ENCODE peak calls at places on chromosomes 4 and X, in four cellular contexts. One of them, this sample, is unnamed.

GRCh38 chr4:86627736-86628135 is 33.6 kb downstream of the PTPN13 start:
- DNase-seq in GM12878: no peak
- DNase-seq in HepG2: no peak
- DNase-seq in K562: no peak
- DNase-seq in this sample: no peak

GRCh38 chr4:187608001-187608421 is 387.6 kb upstream of the ZFP42 start:
- DNase-seq in GM12878: no peak
- DNase-seq in HepG2: no peak
- DNase-seq in K562: no peak
- DNase-seq in this sample: no peak

GRCh38 chrX:12610079-12610478 is 181.1 kb upstream of the PRPS2 start:
- DNase-seq in GM12878: no peak
- DNase-seq in HepG2: no peak
- DNase-seq in K562: no peak
- DNase-seq in this sample: no peak

GRCh38 chr4:23884261-23884660 is 5.6 kb downstream of the PPARGC1A start:
- DNase-seq in K562: no peak
- DNase-seq in HepG2: no peak
- DNase-seq in GM12878: no peak
- DNase-seq in this sample: no peak

GRCh38 chrX:20663287-20663686 is 396.6 kb upstream of the RPS6KA3 start:
- DNase-seq in HepG2: no peak
- DNase-seq in K562: no peak
- DNase-seq in GM12878: no peak
- DNase-seq in this sample: no peak

GRCh38 chr4:13920111-13920875 is 292.8 kb upstream of the BOD1L1 start:
- DNase-seq in HepG2: no peak
- DNase-seq in GM12878: no peak
- DNase-seq in K562: no peak
- DNase-seq in this sample: no peak

GRCh38 chrX:10296581-10296980 is 139.8 kb downstream of the CLCN4 start:
- DNase-seq in GM12878: no peak
- DNase-seq in K562: no peak
- DNase-seq in HepG2: no peak
- DNase-seq in this sample: no peak

GRCh38 chr4:38488891-38489861 is 174.8 kb upstream of the KLF3 start:
- DNase-seq in K562: no peak
- DNase-seq in GM12878: no peak
- DNase-seq in HepG2: no peak
- DNase-seq in this sample: peak; percentile 37

GRCh38 chrX:119488749-119489148 is 20.5 kb downstream of the SLC25A5 start:
- DNase-seq in GM12878: no peak
- DNase-seq in K562: peak; percentile 50
- DNase-seq in HepG2: peak; percentile 27
- DNase-seq in this sample: peak; percentile 36

GRCh38 chr4:41104155-41104554 is 110.2 kb downstream of the APBB2 start:
- DNase-seq in K562: no peak
- DNase-seq in HepG2: no peak
- DNase-seq in GM12878: no peak
- DNase-seq in this sample: no peak

GRCh38 chr4:81466841-81467671 is 4.7 kb downstream of the RASGEF1B start:
- DNase-seq in HepG2: peak; percentile 56
- DNase-seq in K562: peak; percentile 82
- DNase-seq in GM12878: peak; percentile 11
- DNase-seq in this sample: peak; percentile 72

GRCh38 chr4:59307609-59308008 is 1892.5 kb upstream of the ADGRL3 start:
- DNase-seq in GM12878: no peak
- DNase-seq in K562: no peak
- DNase-seq in HepG2: no peak
- DNase-seq in this sample: no peak

GRCh38 chr4:78799551-78800495 is 23.7 kb downstream of the BMP2K start:
- DNase-seq in K562: peak; percentile 23
- DNase-seq in HepG2: no peak
- DNase-seq in GM12878: no peak
- DNase-seq in this sample: no peak

GRCh38 chrX:47235691-47236103 is 2.9 kb downstream of the USP11 start:
- DNase-seq in GM12878: no peak
- DNase-seq in K562: no peak
- DNase-seq in HepG2: peak; percentile 69
- DNase-seq in this sample: no peak

GRCh38 chr4:136369073-136369472 is 1163.2 kb downstream of the PCDH18 start:
- DNase-seq in GM12878: no peak
- DNase-seq in HepG2: no peak
- DNase-seq in K562: no peak
- DNase-seq in this sample: no peak

GRCh38 chrX:96843566-96843965 is 40.1 kb upstream of the RPA4 start:
- DNase-seq in HepG2: no peak
- DNase-seq in GM12878: no peak
- DNase-seq in K562: no peak
- DNase-seq in this sample: peak; percentile 35

GRCh38 chr4:65069177-65069576 is 601.1 kb downstream of the EPHA5 start:
- DNase-seq in HepG2: no peak
- DNase-seq in K562: no peak
- DNase-seq in GM12878: no peak
- DNase-seq in this sample: no peak

GRCh38 chr4:41418444-41418843 is 119.5 kb upstream of the LIMCH1 start:
- DNase-seq in GM12878: no peak
- DNase-seq in HepG2: no peak
- DNase-seq in K562: no peak
- DNase-seq in this sample: peak; percentile 27

GRCh38 chrX:39214380-39215126 is 413.3 kb downstream of the MID1IP1 start:
- DNase-seq in HepG2: no peak
- DNase-seq in GM12878: no peak
- DNase-seq in K562: no peak
- DNase-seq in this sample: no peak

GRCh38 chrX:11836284-11836683 is 78.2 kb downstream of the MSL3 start:
- DNase-seq in GM12878: no peak
- DNase-seq in K562: no peak
- DNase-seq in HepG2: no peak
- DNase-seq in this sample: no peak

GRCh38 chrX:46408553-46409407 is 136.4 kb downstream of the ZNF674 start:
- DNase-seq in K562: peak; percentile 65
- DNase-seq in GM12878: peak; percentile 16
- DNase-seq in HepG2: peak; percentile 18
- DNase-seq in this sample: peak; percentile 67

GRCh38 chr4:158496030-158496741 is 25.5 kb upstream of the RXFP1 start:
- DNase-seq in HepG2: peak; percentile 10
- DNase-seq in GM12878: no peak
- DNase-seq in K562: peak; percentile 62
- DNase-seq in this sample: peak; percentile 85

GRCh38 chrX:54042609-54043010 is 1.7 kb downstream of the PHF8 start:
- DNase-seq in HepG2: peak; percentile 48
- DNase-seq in K562: peak; percentile 70
- DNase-seq in GM12878: no peak
- DNase-seq in this sample: peak; percentile 46

GRCh38 chr4:157057187-157057586 is 18.8 kb upstream of the GLRB start:
- DNase-seq in K562: no peak
- DNase-seq in HepG2: no peak
- DNase-seq in GM12878: no peak
- DNase-seq in this sample: no peak

GRCh38 chr4:27568952-27569319 is 708.3 kb downstream of the STIM2 start:
- DNase-seq in GM12878: no peak
- DNase-seq in HepG2: no peak
- DNase-seq in K562: no peak
- DNase-seq in this sample: no peak

GRCh38 chrX:41906515-41907165 is 16.7 kb downstream of the CASK start:
- DNase-seq in K562: no peak
- DNase-seq in GM12878: no peak
- DNase-seq in HepG2: no peak
- DNase-seq in this sample: no peak
- TF ChIP-seq CREB1 in K562: no peak
- TF ChIP-seq CREB1 in GM12878: no peak
- TF ChIP-seq CREB1 in HepG2: no peak
- TF ChIP-seq CREB1 in this sample: no peak

GRCh38 chr4:82542642-82543041 is 19.1 kb downstream of the TMEM150C start:
- DNase-seq in HepG2: no peak
- DNase-seq in GM12878: no peak
- DNase-seq in K562: no peak
- DNase-seq in this sample: no peak
- TF ChIP-seq TCF7 in HepG2: no peak
- TF ChIP-seq TCF7 in GM12878: no peak
- TF ChIP-seq TCF7 in K562: no peak
- TF ChIP-seq TCF7 in this sample: no peak

DNA sequence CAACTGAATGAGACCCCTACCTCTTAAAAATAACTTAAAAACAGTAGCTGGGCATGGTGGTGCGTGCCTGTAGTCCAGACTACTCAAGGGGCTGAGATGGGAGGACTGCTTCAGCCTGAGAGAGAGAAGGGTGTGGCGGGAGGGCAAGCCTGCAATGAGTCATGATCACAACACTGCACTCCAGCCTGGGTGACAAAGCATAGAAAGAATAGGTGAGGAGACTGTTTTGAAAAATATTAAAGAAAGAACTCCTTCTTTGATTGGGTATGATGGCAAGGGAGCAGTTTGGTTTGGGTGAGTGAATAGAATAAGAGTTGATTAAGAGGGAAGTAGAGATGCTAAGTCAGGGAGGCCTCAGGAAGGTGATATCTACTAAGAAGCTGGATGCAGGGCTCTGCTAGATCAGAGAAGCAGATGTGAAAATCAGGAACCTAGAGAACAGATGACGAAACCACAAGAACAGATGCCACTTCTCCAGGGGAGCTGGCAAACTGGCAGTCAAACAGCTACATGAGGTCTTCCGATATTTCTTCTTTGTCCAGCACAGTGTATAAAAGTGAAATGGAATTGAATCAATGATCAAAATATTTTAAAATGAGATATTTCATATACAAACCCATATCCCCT is 318.6 kb downstream of the OPHN1 start:
- DNase-seq in K562: peak; percentile 26
- DNase-seq in HepG2: no peak
- DNase-seq in GM12878: no peak
- DNase-seq in this sample: no peak
- TF ChIP-seq CREB1 in K562: no peak
- TF ChIP-seq CREB1 in HepG2: no peak
- TF ChIP-seq CREB1 in GM12878: no peak
- TF ChIP-seq CREB1 in this sample: no peak

DNA sequence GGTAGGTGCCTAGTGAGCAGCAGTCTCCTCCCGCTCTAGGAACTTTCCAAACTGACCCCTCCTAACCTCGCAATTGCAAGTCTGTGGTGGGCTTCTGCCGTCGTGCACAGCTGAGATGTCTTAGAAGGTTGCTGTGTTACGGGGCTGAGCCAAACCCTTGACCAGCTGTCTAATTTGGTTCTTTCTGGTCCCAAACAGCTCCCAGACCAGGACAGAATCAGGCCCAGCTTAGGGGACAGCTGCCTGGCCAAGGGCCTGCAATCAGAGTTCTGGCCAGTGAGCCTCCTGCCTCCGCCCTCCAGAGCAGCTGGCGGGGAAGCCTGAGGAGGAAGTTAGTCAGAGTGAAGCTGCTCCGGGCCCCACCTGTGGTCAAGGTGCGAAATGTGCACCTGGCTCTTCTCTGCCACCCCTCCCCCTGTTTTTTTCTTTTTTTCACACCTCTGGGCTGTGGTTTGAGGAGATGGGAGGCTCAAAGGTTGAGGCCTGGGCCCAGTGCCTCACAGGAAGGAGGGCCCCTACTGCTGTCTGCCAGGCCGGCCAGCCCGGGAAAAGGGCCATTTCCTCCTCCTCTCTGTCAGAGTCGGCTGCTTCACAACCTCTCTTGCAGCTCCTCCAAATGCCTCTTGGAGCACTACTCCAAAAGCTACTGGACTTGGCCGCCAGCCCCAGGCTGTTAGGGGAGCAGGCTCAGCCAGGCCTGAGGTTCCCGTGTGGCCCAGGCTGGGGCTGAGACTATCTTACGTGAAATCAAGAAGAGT is 4.2 kb upstream of the CXCR3 start:
- DNase-seq in K562: peak; percentile 44
- DNase-seq in HepG2: peak; percentile 58
- DNase-seq in GM12878: peak; percentile 68
- DNase-seq in this sample: peak; percentile 47
- TF ChIP-seq TCF7 in K562: no peak
- TF ChIP-seq TCF7 in HepG2: no peak
- TF ChIP-seq TCF7 in GM12878: no peak
- TF ChIP-seq TCF7 in this sample: no peak